ENCODE peak calls at places on chromosomes 7 and 10, in seven cellular contexts. One of them, this sample, is unnamed.

GRCh38 chr7:36811807-36812206 is 87.5 kb upstream of the AOAH start:
- DNase-seq in neural progenitor cell: no peak
- DNase-seq in HCT116: no peak
- DNase-seq in psoas muscle: no peak
- DNase-seq in tibial artery: no peak
- DNase-seq in heart left ventricle: no peak
- DNase-seq in RWPE1: no peak
- DNase-seq in this sample: no peak

GRCh38 chr7:112238852-112239610 is 32.5 kb downstream of the ZNF277 start:
- DNase-seq in neural progenitor cell: no peak
- DNase-seq in HCT116: no peak
- DNase-seq in psoas muscle: no peak
- DNase-seq in tibial artery: no peak
- DNase-seq in heart left ventricle: no peak
- DNase-seq in RWPE1: peak
- DNase-seq in this sample: no peak

GRCh38 chr10:103640436-103641181 is 147.1 kb downstream of the NEURL1 start:
- DNase-seq in neural progenitor cell: no peak
- DNase-seq in HCT116: no peak
- DNase-seq in psoas muscle: peak
- DNase-seq in tibial artery: no peak
- DNase-seq in heart left ventricle: no peak
- DNase-seq in RWPE1: no peak
- DNase-seq in this sample: peak

GRCh38 chr10:12663863-12664262 is 314.5 kb downstream of the CAMK1D start:
- DNase-seq in neural progenitor cell: no peak
- DNase-seq in HCT116: no peak
- DNase-seq in psoas muscle: no peak
- DNase-seq in tibial artery: no peak
- DNase-seq in heart left ventricle: no peak
- DNase-seq in RWPE1: no peak
- DNase-seq in this sample: no peak

GRCh38 chr7:141742229-141742628 is 4.1 kb downstream of the SSBP1 start:
- DNase-seq in neural progenitor cell: no peak
- DNase-seq in HCT116: no peak
- DNase-seq in psoas muscle: no peak
- DNase-seq in tibial artery: no peak
- DNase-seq in heart left ventricle: no peak
- DNase-seq in RWPE1: no peak
- DNase-seq in this sample: no peak

GRCh38 chr10:15140640-15141039 is 27.9 kb downstream of the NMT2 start:
- DNase-seq in neural progenitor cell: no peak
- DNase-seq in HCT116: no peak
- DNase-seq in psoas muscle: no peak
- DNase-seq in tibial artery: no peak
- DNase-seq in heart left ventricle: no peak
- DNase-seq in RWPE1: no peak
- DNase-seq in this sample: no peak

GRCh38 chr7:19248681-19249080 is 103.5 kb upstream of the FERD3L start:
- DNase-seq in neural progenitor cell: no peak
- DNase-seq in HCT116: no peak
- DNase-seq in psoas muscle: no peak
- DNase-seq in tibial artery: no peak
- DNase-seq in heart left ventricle: no peak
- DNase-seq in RWPE1: no peak
- DNase-seq in this sample: no peak

GRCh38 chr10:67098460-67098859 is 172.6 kb downstream of the LRRTM3 start:
- DNase-seq in neural progenitor cell: peak
- DNase-seq in HCT116: no peak
- DNase-seq in psoas muscle: no peak
- DNase-seq in tibial artery: no peak
- DNase-seq in heart left ventricle: no peak
- DNase-seq in RWPE1: no peak
- DNase-seq in this sample: no peak

GRCh38 chr10:126227762-126228134 is 160.5 kb downstream of the ADAM12 start:
- DNase-seq in neural progenitor cell: no peak
- DNase-seq in HCT116: no peak
- DNase-seq in psoas muscle: no peak
- DNase-seq in tibial artery: no peak
- DNase-seq in heart left ventricle: no peak
- DNase-seq in RWPE1: peak
- DNase-seq in this sample: no peak

GRCh38 chr7:32591938-32592337 is 96.6 kb downstream of the AVL9 start:
- DNase-seq in neural progenitor cell: no peak
- DNase-seq in HCT116: no peak
- DNase-seq in psoas muscle: no peak
- DNase-seq in tibial artery: no peak
- DNase-seq in heart left ventricle: no peak
- DNase-seq in RWPE1: no peak
- DNase-seq in this sample: no peak

GRCh38 chr10:99983280-99983988 is 26.3 kb downstream of the DNMBP start:
- DNase-seq in neural progenitor cell: no peak
- DNase-seq in HCT116: no peak
- DNase-seq in psoas muscle: peak
- DNase-seq in tibial artery: peak
- DNase-seq in heart left ventricle: no peak
- DNase-seq in RWPE1: no peak
- DNase-seq in this sample: peak

GRCh38 chr10:113463777-113464176 is 89.1 kb upstream of the HABP2 start:
- DNase-seq in neural progenitor cell: no peak
- DNase-seq in HCT116: no peak
- DNase-seq in psoas muscle: no peak
- DNase-seq in tibial artery: no peak
- DNase-seq in heart left ventricle: no peak
- DNase-seq in RWPE1: no peak
- DNase-seq in this sample: no peak

GRCh38 chr10:25226775-25227682 is 52.2 kb downstream of the GPR158 start:
- DNase-seq in neural progenitor cell: peak
- DNase-seq in HCT116: peak
- DNase-seq in psoas muscle: no peak
- DNase-seq in tibial artery: no peak
- DNase-seq in heart left ventricle: no peak
- DNase-seq in RWPE1: peak
- DNase-seq in this sample: no peak

GRCh38 chr7:100148225-100148558 is 526 bp upstream of the LAMTOR4 start:
- DNase-seq in neural progenitor cell: no peak
- DNase-seq in HCT116: no peak
- DNase-seq in psoas muscle: no peak
- DNase-seq in tibial artery: no peak
- DNase-seq in heart left ventricle: no peak
- DNase-seq in RWPE1: no peak
- DNase-seq in this sample: no peak

GRCh38 chr7:100147278-100147677 is 1.4 kb upstream of the LAMTOR4 start:
- DNase-seq in neural progenitor cell: no peak
- DNase-seq in HCT116: no peak
- DNase-seq in psoas muscle: no peak
- DNase-seq in tibial artery: no peak
- DNase-seq in heart left ventricle: no peak
- DNase-seq in RWPE1: no peak
- DNase-seq in this sample: no peak

GRCh38 chr7:100152404-100152803 is 3.7 kb downstream of the LAMTOR4 start:
- DNase-seq in neural progenitor cell: no peak
- DNase-seq in HCT116: no peak
- DNase-seq in psoas muscle: no peak
- DNase-seq in tibial artery: no peak
- DNase-seq in heart left ventricle: no peak
- DNase-seq in RWPE1: no peak
- DNase-seq in this sample: no peak

GRCh38 chr7:100152937-100153666 is 4.4 kb downstream of the LAMTOR4 start:
- DNase-seq in neural progenitor cell: no peak
- DNase-seq in HCT116: no peak
- DNase-seq in psoas muscle: no peak
- DNase-seq in tibial artery: no peak
- DNase-seq in heart left ventricle: no peak
- DNase-seq in RWPE1: no peak
- DNase-seq in this sample: no peak

DNA sequence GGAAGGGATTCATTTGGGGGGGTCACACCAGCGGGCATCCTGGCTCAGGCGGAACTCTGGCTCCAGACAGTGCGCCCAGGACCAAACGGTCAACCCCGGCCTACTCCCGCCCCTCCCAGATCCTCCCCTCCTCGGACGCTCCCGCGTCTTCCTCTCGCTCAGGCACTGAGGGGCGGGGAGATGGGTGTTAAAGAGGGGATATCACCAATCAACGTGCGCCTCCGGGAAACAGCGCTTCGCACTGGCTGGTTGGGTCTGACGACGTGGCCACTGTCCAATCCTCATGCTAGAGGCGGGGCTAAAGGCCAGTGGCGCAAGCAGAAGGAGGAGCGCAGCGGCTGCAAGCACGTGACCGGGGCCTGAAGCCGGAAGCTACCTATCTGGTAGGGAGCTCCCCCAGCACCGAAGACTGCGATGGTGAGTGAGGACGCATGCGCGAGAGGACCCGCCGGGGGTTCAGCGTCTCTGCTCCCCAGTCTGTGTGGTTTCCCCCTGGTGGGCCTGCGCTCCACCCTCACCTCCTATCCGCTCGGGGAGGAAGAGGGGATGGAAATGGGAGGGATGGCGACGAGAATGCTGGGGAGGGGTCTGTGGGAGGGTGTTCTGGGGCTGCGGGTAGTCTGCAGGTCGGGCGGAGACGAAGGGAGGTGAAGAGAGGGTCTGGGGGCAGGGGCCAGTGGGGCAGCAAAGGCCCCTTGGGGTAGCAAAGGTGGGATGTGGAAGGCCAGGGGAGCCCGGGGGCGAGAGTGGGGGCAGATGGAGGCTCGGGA is at the start of gene LAMTOR4:
- DNase-seq in neural progenitor cell: peak
- DNase-seq in HCT116: peak
- DNase-seq in psoas muscle: peak
- DNase-seq in tibial artery: peak
- DNase-seq in heart left ventricle: peak
- DNase-seq in RWPE1: peak
- DNase-seq in this sample: peak
- H3K27ac ChIP-seq in neural progenitor cell: no peak
- H3K27ac ChIP-seq in HCT116: peak
- H3K27ac ChIP-seq in psoas muscle: peak
- H3K27ac ChIP-seq in tibial artery: peak
- H3K27ac ChIP-seq in heart left ventricle: peak
- H3K27ac ChIP-seq in RWPE1: peak
- H3K27ac ChIP-seq in this sample: peak

DNA sequence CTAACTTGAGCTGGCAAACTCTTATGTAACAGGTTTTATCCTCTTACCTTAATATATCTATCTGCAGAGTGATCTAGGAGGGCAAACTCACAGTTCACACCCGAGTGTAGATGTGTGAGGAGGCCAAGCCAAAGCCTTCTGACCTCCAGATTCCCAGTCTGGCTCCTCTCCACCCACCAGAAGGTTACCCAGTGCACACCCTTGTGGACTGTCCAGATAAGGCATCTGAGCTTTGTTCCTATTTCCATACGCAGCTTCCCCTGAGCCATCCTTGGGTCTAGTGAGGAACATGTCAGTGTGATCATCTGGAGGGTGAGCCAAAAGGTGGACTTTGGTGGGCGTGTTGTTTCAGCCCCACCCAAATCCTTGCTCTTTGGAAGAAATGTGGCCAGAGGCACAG is 203.0 kb upstream of the MEOX2 start:
- DNase-seq in neural progenitor cell: peak
- DNase-seq in HCT116: peak
- DNase-seq in psoas muscle: no peak
- DNase-seq in tibial artery: peak
- DNase-seq in heart left ventricle: no peak
- DNase-seq in RWPE1: no peak
- DNase-seq in this sample: no peak
- TF ChIP-seq CTCF in neural progenitor cell: peak
- TF ChIP-seq CTCF in HCT116: peak
- TF ChIP-seq CTCF in psoas muscle: peak
- TF ChIP-seq CTCF in tibial artery: no peak
- TF ChIP-seq CTCF in heart left ventricle: peak
- TF ChIP-seq CTCF in RWPE1: no peak
- TF ChIP-seq CTCF in this sample: no peak

GRCh38 chr7:71835056-71835455 is 577.1 kb downstream of the CALN1 start:
- DNase-seq in neural progenitor cell: peak
- DNase-seq in HCT116: no peak
- DNase-seq in psoas muscle: no peak
- DNase-seq in tibial artery: no peak
- DNase-seq in heart left ventricle: no peak
- DNase-seq in RWPE1: no peak
- DNase-seq in this sample: no peak

GRCh38 chr7:71828361-71828760 is 583.8 kb downstream of the CALN1 start:
- DNase-seq in neural progenitor cell: no peak
- DNase-seq in HCT116: no peak
- DNase-seq in psoas muscle: no peak
- DNase-seq in tibial artery: no peak
- DNase-seq in heart left ventricle: no peak
- DNase-seq in RWPE1: no peak
- DNase-seq in this sample: no peak

GRCh38 chr7:71824356-71824755 is 587.8 kb downstream of the CALN1 start:
- DNase-seq in neural progenitor cell: peak
- DNase-seq in HCT116: no peak
- DNase-seq in psoas muscle: no peak
- DNase-seq in tibial artery: no peak
- DNase-seq in heart left ventricle: no peak
- DNase-seq in RWPE1: no peak
- DNase-seq in this sample: no peak

DNA sequence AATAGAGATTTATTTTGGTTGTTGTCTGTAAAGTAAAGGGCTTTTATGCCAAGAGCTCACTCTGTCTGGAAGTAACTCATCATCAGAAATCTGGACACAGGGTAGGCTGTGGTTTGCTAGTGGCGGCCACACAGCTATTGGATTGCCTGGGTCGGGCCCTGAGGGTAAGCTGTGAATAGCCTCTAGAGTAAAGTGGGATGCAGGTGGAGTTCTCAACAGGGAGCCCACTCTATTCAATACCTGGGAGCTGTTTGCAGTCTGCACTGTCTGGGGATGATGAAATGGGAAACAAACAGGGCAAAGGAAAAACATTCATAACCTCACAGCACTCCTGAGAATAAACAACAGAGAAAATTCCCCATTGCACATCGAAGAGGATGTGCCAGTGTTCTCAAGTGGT is 582.6 kb downstream of the CALN1 start:
- DNase-seq in neural progenitor cell: no peak
- DNase-seq in HCT116: no peak
- DNase-seq in psoas muscle: no peak
- DNase-seq in tibial artery: no peak
- DNase-seq in heart left ventricle: no peak
- DNase-seq in RWPE1: no peak
- DNase-seq in this sample: no peak
- H3K27ac ChIP-seq in neural progenitor cell: no peak
- H3K27ac ChIP-seq in HCT116: no peak
- H3K27ac ChIP-seq in psoas muscle: no peak
- H3K27ac ChIP-seq in tibial artery: no peak
- H3K27ac ChIP-seq in heart left ventricle: no peak
- H3K27ac ChIP-seq in RWPE1: no peak
- H3K27ac ChIP-seq in this sample: no peak

DNA sequence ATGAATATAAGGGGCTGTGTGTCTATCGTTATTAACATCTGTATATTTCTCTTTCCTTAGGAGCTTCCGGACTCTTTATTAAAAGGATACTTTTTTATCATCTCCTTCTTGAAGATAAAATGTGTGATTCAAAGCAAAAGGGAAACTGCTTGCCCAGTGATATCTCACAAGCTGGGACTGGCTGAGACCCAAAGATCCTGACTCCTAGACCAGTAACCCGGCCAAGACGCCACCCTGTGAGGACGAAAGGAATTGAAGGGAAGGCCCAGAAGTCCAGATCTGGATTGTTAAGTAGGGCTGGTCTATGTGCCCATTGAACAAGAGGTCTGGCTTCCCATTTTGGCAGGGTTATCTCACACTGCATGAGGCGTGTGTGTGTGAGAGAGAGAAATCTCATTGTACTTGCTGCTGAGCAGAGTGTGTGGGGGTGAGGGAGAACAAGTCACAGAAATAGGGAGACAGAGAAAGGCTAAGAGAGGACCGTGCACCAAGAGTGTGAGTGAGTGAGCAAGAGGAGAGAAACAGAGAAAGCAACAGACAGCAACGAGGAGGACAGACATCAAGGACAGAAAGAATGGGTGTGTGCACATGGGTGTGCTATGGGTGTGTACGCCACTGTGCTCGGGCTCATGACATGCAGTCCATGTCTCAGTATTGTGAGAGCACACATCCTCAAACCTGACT is 75.4 kb downstream of the PLXNA4 start:
- DNase-seq in neural progenitor cell: peak
- DNase-seq in HCT116: no peak
- DNase-seq in psoas muscle: peak
- DNase-seq in tibial artery: peak
- DNase-seq in heart left ventricle: no peak
- DNase-seq in RWPE1: no peak
- DNase-seq in this sample: peak
- TF ChIP-seq CTCF in neural progenitor cell: peak
- TF ChIP-seq CTCF in HCT116: peak
- TF ChIP-seq CTCF in psoas muscle: peak
- TF ChIP-seq CTCF in tibial artery: peak
- TF ChIP-seq CTCF in heart left ventricle: peak
- TF ChIP-seq CTCF in RWPE1: no peak
- TF ChIP-seq CTCF in this sample: peak

This sample was measured in ovary.